ENCODE peak calls at places on chromosomes 16 and 17, in nine cellular contexts. K is PC-3; A is lower leg skin; H is GM10248; P is choroid plexus epithelial cell; N is CD4-positive, alpha-beta T cell; W is HFF-Myc; C is adrenal gland; T is fibroblast of the aortic adventitia. Z is an unnamed sample.

GRCh38 chr17:15398736-15399331 is 57.4 kb upstream of the TEKT3 start:
- DNase-seq in T (peak; percentile 22), H (no peak), W (no peak), A (peak; percentile 91), K (peak; percentile 93), N (no peak), C (peak; percentile 56), P (no peak), Z (no peak)

GRCh38 chr17:16255481-16255901 is 38.5 kb downstream of the PIGL start:
- DNase-seq in P (peak; percentile 43), H (no peak), N (no peak), W (no peak), C (peak; percentile 30), T (peak; percentile 85), K (no peak), A (no peak), Z (no peak)

GRCh38 chr17:59771093-59771492 is 63.6 kb downstream of the VMP1 start:
- DNase-seq in A (no peak), P (no peak), H (no peak), W (no peak), C (no peak), T (no peak), N (no peak), K (no peak), Z (no peak)

GRCh38 chr16:4378202-4378666 is 6.6 kb downstream of the VASN start:
- DNase-seq in H (no peak), W (no peak), A (peak; percentile 96), P (no peak), N (no peak), C (no peak), K (no peak), T (peak; percentile 77), Z (no peak)

GRCh38 chr16:85334718-85335583 is 222.7 kb upstream of the CIBAR2 start:
- DNase-seq in K (peak; percentile 26), C (no peak), P (peak; percentile 39), T (no peak), N (no peak), A (no peak), H (no peak), W (no peak), Z (no peak)

GRCh38 chr17:66952031-66952524 is 12.4 kb upstream of the CACNG4 start:
- DNase-seq in N (no peak), C (no peak), A (no peak), W (peak; percentile 59), P (peak; percentile 92), K (peak; percentile 100), T (no peak), H (no peak), Z (no peak)

GRCh38 chr17:73343168-73343634 is 31.4 kb upstream of the CDC42EP4 start:
- DNase-seq in C (peak; percentile 50), H (no peak), K (no peak), T (peak; percentile 81), N (no peak), W (peak; percentile 70), P (peak; percentile 90), A (no peak), Z (no peak)

GRCh38 chr17:49359990-49360795 is 1.9 kb downstream of the ZNF652 start:
- DNase-seq in P (peak; percentile 36), W (no peak), T (peak; percentile 12), A (peak; percentile 72), K (peak; percentile 18), N (peak; percentile 11), H (no peak), C (no peak), Z (no peak)

GRCh38 chr17:75595284-75595918 is 7.8 kb downstream of the MYO15B start:
- DNase-seq in T (no peak), K (no peak), N (no peak), H (no peak), W (no peak), P (no peak), A (no peak), C (no peak), Z (no peak)

GRCh38 chr16:67562918-67563707 is 787 bp downstream of the CTCF start:
- DNase-seq in T (peak; percentile 32), C (peak; percentile 70), N (peak; percentile 44), W (no peak), P (peak; percentile 48), H (no peak), K (peak; percentile 22), A (peak; percentile 92), Z (no peak)

GRCh38 chr17:16943541-16944333 is 28.2 kb downstream of the TNFRSF13B start:
- DNase-seq in W (no peak), P (no peak), N (no peak), C (no peak), T (no peak), H (no peak), A (peak; percentile 69), K (no peak), Z (peak; percentile 36)

GRCh38 chr16:87000007-87000406 is 317.2 kb downstream of the C16orf95 start:
- DNase-seq in K (peak; percentile 4), P (no peak), W (no peak), H (no peak), N (no peak), C (no peak), T (no peak), A (no peak), Z (no peak)

GRCh38 chr17:57913576-57914273 is 41.5 kb downstream of the CUEDC1 start:
- DNase-seq in P (no peak), N (no peak), C (no peak), H (no peak), T (peak; percentile 40), W (no peak), A (no peak), K (no peak), Z (no peak)

GRCh38 chr16:23835390-23836077 is at the start of gene PRKCB:
- DNase-seq in K (no peak), A (peak; percentile 94), W (no peak), C (peak; percentile 51), T (peak; percentile 5), H (peak; percentile 95), P (peak; percentile 13), N (peak; percentile 79), Z (peak; percentile 83)

GRCh38 chr17:75459590-75460267 is 3.3 kb downstream of the TMEM94 start:
- DNase-seq in N (no peak), C (no peak), A (no peak), P (no peak), W (no peak), T (no peak), K (peak; percentile 85), H (no peak), Z (no peak)

GRCh38 chr17:15009087-15009486 is 256.0 kb downstream of the PMP22 start:
- DNase-seq in K (no peak), C (no peak), N (no peak), P (no peak), H (no peak), W (no peak), T (no peak), A (no peak), Z (no peak)

GRCh38 chr17:40073454-40074174 is 10.8 kb downstream of the THRA start:
- DNase-seq in P (no peak), T (no peak), A (no peak), H (no peak), C (no peak), K (no peak), N (no peak), W (no peak), Z (no peak)

GRCh38 chr16:73040735-73041402 is 7.1 kb downstream of the ZFHX3 start:
- DNase-seq in W (no peak), C (no peak), K (no peak), T (no peak), H (no peak), N (no peak), A (no peak), P (no peak), Z (no peak)

DNA sequence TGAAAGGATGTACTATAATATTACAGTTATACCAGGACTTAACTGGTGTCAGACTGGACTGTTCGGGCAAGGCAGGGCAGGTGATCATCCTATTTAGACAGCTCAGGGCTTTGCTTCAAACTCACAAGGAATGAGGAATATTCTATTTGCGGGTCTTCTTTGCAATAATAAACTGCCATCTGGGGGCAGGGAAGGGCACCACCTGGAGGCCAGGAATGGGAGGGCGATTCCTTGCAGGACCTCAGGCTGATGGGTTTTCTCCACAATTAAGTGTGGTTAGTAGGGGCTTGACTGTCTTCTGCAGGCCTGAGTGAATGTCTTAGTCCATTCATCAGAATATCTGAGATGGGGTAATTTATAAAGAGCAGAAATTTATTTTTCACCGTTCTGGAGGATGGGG is 424.1 kb downstream of the CA10 start:
- DNase-seq in W (no peak), T (peak; percentile 2), A (no peak), P (no peak), H (peak; percentile 10), N (no peak), C (peak; percentile 16), K (peak; percentile 45), Z (no peak)
- TF ChIP-seq CTCF in W (no peak), T (peak; percentile 40), A (no peak), P (peak; percentile 12), H (no peak), N (peak; percentile 13), C (peak; percentile 21), K (peak; percentile 84), Z (no peak)

GRCh38 chr16:58515125-58515870 is at the start of gene SETD6:
- DNase-seq in K (peak; percentile 80), A (peak; percentile 97), H (peak; percentile 87), T (peak; percentile 86), W (peak; percentile 73), P (peak; percentile 94), C (peak; percentile 87), N (peak; percentile 45), Z (peak; percentile 72)
- TF ChIP-seq CTCF in K (no peak), A (no peak), H (peak; percentile 12), T (peak; percentile 33), W (no peak), P (peak; percentile 17), C (no peak), N (no peak), Z (no peak)

GRCh38 chr17:18323007-18323406 is 7.9 kb downstream of the SMCR8 start:
- DNase-seq in A (no peak), W (no peak), T (no peak), K (peak; percentile 49), N (no peak), C (no peak), P (peak; percentile 24), H (no peak), Z (no peak)
- TF ChIP-seq CTCF in A (no peak), W (peak; percentile 6), T (peak; percentile 19), K (peak; percentile 59), N (no peak), C (no peak), P (peak; percentile 39), H (no peak), Z (peak; percentile 14)

DNA sequence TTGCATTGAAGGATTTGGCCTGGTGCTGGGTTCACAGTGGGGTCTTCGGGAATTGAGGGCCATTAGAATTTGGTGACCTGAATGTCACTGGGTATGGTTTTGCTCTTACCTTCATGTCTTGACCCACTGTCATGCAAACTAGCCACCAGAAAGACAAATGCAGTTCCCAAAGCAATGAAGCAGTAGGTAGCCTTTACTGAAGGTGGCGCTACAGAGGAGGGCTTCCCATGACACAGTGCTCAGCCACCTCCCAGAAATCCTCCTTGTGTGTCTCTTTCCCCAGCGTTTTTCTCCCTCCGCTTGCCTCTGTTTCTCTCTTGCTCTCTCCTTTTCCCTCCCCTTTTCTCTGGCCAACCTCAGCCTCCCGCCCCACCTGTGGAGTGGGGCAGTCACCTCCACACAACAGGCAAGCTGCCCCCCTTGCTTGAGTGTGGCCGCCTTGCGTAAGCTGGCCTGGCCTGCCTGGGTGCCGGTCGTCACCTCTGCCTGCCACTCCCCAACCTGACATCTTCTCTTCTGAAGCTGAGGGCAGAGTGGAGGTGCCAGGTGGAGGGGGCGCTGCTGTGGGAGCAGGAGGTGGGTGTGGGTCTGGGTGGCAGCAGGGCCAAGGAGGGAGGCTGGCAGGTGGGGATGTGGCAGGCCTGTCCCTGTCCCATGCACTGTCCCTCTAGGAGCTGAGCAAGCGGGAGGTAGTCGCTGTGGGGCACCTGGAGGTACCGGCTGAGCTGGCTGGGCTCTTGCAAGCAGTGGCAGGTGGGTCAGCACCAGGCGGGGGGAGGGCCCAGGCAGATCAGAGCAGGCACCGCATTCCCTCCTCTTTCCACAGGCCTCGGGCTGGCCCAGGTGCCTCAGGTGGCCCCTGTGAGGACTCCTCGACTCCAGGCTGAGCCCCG is 34.7 kb downstream of the MYO15A start:
- DNase-seq in T (no peak), K (peak; percentile 43), A (no peak), H (peak; percentile 45), N (no peak), C (no peak), P (peak; percentile 33), W (no peak), Z (no peak)
- TF ChIP-seq CTCF in T (peak; percentile 40), K (peak; percentile 60), A (no peak), H (peak; percentile 31), N (no peak), C (no peak), P (peak; percentile 56), W (peak; percentile 49), Z (peak; percentile 31)

Z was measured in CD14-positive monocyte.